ENCODE peak calls at places on chromosomes 5 and 9, in five cellular contexts. E is bronchial epithelial cell, O is fibroblast of pulmonary artery, B is suprapubic skin, R is mammary epithelial cell. L is an unnamed sample.

GRCh38 chr9:123267481-123268239 is 726 bp downstream of the STRBP start:
- DNase-seq in B (peak), O (no peak), R (no peak), E (no peak), L (no peak)

GRCh38 chr5:53027913-53028312 is 38.8 kb downstream of the ITGA2 start:
- DNase-seq in E (peak), R (peak), B (no peak), O (peak), L (no peak)

GRCh38 chr5:109959652-109960051 is 269.9 kb downstream of the MAN2A1 start:
- DNase-seq in B (no peak), R (no peak), O (no peak), E (no peak), L (no peak)

GRCh38 chr5:119315516-119315949 is 40.3 kb upstream of the TNFAIP8 start:
- DNase-seq in O (peak), E (peak), B (no peak), R (peak), L (no peak)

GRCh38 chr5:178450121-178450631 is 140.0 kb downstream of the COL23A1 start:
- DNase-seq in E (no peak), R (no peak), O (no peak), B (no peak), L (no peak)

GRCh38 chr5:80034962-80035821 is at the start of gene THBS4:
- DNase-seq in E (no peak), O (no peak), B (no peak), R (no peak), L (no peak)

GRCh38 chr5:107621089-107621488 is 49.6 kb downstream of the EFNA5 start:
- DNase-seq in E (no peak), O (no peak), R (no peak), B (no peak), L (no peak)

GRCh38 chr5:127665641-127666040 is 16.8 kb downstream of the CTXN3 start:
- DNase-seq in B (no peak), O (peak), E (no peak), R (no peak), L (no peak)

GRCh38 chr9:135501261-135502167 is 1.0 kb downstream of the MRPS2 start:
- DNase-seq in B (no peak), R (no peak), E (peak), O (no peak), L (no peak)

GRCh38 chr5:68681929-68682328 is 411.9 kb upstream of the SLC30A5 start:
- DNase-seq in E (no peak), B (no peak), R (no peak), O (no peak), L (no peak)

GRCh38 chr9:110891760-110892159 is 146.5 kb downstream of the LPAR1 start:
- DNase-seq in E (peak), B (no peak), O (peak), R (no peak), L (no peak)
- H3K4me3 ChIP-seq in E (no peak), B (no peak), O (no peak), R (no peak), L (no peak)

DNA sequence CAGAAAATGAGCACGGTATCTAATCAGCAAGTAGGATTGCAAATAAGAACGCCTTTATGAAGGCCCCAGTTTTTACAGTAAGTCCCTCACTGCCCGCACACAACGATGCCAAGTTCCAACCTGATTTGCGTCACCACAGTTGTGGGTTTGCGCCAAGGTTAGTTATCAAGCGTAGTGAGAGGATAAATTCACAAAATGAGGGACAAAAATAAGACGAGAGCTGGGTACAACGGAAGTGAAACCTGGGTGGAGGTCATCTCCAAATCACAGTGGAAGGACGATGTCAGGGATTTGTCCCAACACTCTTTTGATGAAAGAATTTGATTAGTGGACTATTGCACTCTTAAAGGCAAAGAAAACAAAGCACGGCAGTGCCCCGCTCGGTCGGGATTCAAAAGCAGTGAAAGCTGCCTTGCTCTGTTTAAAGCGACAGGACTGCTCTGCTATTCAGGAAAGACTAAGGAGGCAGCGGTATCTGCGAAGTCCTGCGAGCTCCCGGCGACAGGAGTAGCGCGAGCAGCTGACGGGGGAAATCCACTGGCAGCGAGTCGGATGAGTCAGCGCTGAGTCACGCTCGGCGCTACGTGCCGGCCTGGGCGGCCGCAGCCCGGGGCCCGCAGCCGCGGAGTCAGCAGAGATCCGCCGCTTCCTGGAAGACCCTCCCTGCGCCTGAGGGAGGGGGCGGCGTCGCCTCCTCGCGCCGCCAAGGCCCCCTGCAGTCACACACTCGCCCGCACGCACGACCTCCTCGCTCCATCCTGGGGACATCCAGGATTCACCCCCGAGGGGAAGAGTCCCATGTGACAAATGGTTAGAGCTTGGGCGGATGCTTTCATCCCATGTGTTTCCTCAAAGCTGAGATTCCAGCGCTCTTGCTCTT is 102.8 kb downstream of the ARRDC3 start:
- DNase-seq in O (peak), R (peak), E (peak), B (peak), L (peak)
- TF ChIP-seq CTCF in O (no peak), R (no peak), E (no peak), B (no peak), L (no peak)

GRCh38 chr5:141186897-141187512 is at the start of gene PCDHB9:
- DNase-seq in O (peak), B (no peak), E (no peak), R (peak), L (no peak)
- H3K4me3 ChIP-seq in O (no peak), B (no peak), E (no peak), R (no peak), L (peak)

GRCh38 chr5:50978903-50979302 is 312.5 kb downstream of the PARP8 start:
- DNase-seq in R (no peak), O (no peak), E (no peak), B (no peak), L (no peak)
- TF ChIP-seq CTCF in R (no peak), O (no peak), E (no peak), B (no peak), L (no peak)

DNA sequence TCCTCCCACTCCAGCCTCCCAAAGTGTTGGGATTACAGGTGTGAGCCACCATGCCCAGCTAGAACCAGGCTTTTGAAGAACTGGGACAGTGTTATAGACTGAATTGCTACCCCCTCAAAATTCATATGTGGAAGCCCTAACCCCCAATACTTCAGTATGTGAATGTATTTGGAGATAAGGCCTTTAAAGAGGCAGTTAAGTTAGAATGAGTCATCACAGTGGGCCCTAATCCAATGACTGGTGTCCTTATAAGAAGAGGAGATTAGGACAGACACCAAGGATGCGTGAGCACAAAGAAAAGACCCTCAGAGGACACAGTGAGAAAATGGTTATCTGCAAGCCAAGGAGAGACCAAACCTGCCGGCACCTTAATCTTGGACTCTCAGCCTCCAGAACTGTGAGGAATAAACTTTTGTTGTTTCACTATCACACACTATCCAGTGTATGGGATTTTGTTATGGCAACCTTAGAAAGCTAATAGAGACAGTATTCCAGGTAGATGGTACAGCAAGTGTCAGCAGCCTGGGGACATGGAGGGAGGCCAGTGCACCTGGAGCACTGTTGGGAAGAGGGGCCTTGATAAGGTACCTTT is 31.4 kb upstream of the ERGIC1 start:
- DNase-seq in E (peak), O (peak), R (no peak), B (no peak), L (no peak)
- H3K4me3 ChIP-seq in E (no peak), O (no peak), R (no peak), B (no peak), L (no peak)